ENCODE peak calls at places on chromosome 17, in six cellular contexts. N, Y, E, V, C and B are unnamed samples. For H3K4me1, the result is how much of the 10 kb centered on the place peaks cover.

GRCh38 chr17:49210158-49211029 is at the start of the genes ABI3 and GNGT2:
- DNase-seq in N (no peak), V (no peak), C (no peak), Y (no peak), E (peak), B (no peak)

GRCh38 chr17:50134206-50135110 is 4.5 kb upstream of the SAMD14 start:
- DNase-seq in V (no peak), C (no peak), Y (no peak), N (no peak), E (no peak), B (no peak)

GRCh38 chr17:2050871-2051387 is 4.0 kb upstream of the HIC1 start:
- DNase-seq in V (peak), Y (no peak), C (no peak), E (peak), N (no peak), B (no peak)

GRCh38 chr17:62723842-62724241 is 84.3 kb downstream of the MARCHF10 start:
- DNase-seq in Y (no peak), C (no peak), E (no peak), V (no peak), N (no peak), B (no peak)

GRCh38 chr17:77933777-77934398 is 24.6 kb upstream of the TNRC6C start:
- DNase-seq in C (no peak), Y (no peak), E (no peak), N (no peak), V (peak), B (no peak)

GRCh38 chr17:75077490-75078096 is 10.2 kb upstream of the SLC16A5 start:
- DNase-seq in Y (no peak), E (peak), N (no peak), V (peak), C (no peak), B (no peak)

GRCh38 chr17:280216-280615 is 72.4 kb downstream of the RPH3AL start:
- DNase-seq in E (peak), Y (no peak), N (no peak), C (no peak), V (no peak), B (no peak)

GRCh38 chr17:5526821-5527598 is 40.6 kb downstream of the MIS12 start:
- DNase-seq in V (peak), C (no peak), E (no peak), Y (no peak), N (peak), B (no peak)

GRCh38 chr17:58330997-58331814 is 2.6 kb upstream of the TSPOAP1 start:
- DNase-seq in N (no peak), V (no peak), E (no peak), C (no peak), Y (no peak), B (no peak)

GRCh38 chr17:1147664-1148063 is 32.1 kb downstream of the ABR start:
- DNase-seq in N (peak), E (no peak), V (no peak), C (no peak), Y (peak), B (no peak)

GRCh38 chr17:14731591-14731990 is 430.7 kb downstream of the HS3ST3B1 start:
- DNase-seq in Y (no peak), E (no peak), V (no peak), N (no peak), C (no peak), B (no peak)

GRCh38 chr17:64787255-64787920 is 125.3 kb upstream of the SMURF2 start:
- DNase-seq in C (peak), Y (no peak), E (no peak), N (no peak), V (peak), B (no peak)

GRCh38 chr17:63701477-63702222 is 1.7 kb upstream of the LIMD2 start:
- DNase-seq in E (no peak), C (no peak), Y (no peak), N (no peak), V (no peak), B (no peak)

GRCh38 chr17:55432358-55433028 is 10.9 kb upstream of the MMD start:
- DNase-seq in C (no peak), E (no peak), V (no peak), N (no peak), Y (no peak), B (no peak)

GRCh38 chr17:44390250-44390649 is 801 bp upstream of the ITGA2B start:
- DNase-seq in V (no peak), E (no peak), N (no peak), Y (no peak), C (no peak), B (no peak)

GRCh38 chr17:7177954-7178477 is 1.2 kb downstream of the ASGR1 start:
- DNase-seq in N (peak), C (no peak), V (peak), E (no peak), Y (no peak), B (no peak)

GRCh38 chr17:36814958-36815357 is 122.3 kb upstream of the LHX1 start:
- DNase-seq in V (no peak), Y (no peak), N (no peak), E (no peak), C (no peak), B (no peak)

GRCh38 chr17:83084621-83085056 is 5.2 kb downstream of the METRNL start:
- DNase-seq in C (no peak), Y (no peak), N (no peak), E (no peak), V (no peak), B (no peak)

GRCh38 chr17:40148527-40148926 is 8.2 kb downstream of the CASC3 start:
- DNase-seq in N (no peak), E (no peak), V (no peak), Y (no peak), C (no peak), B (no peak)

GRCh38 chr17:15910791-15911190 is 34.1 kb upstream of the ADORA2B start:
- DNase-seq in V (no peak), E (no peak), Y (no peak), N (no peak), C (no peak), B (no peak)

GRCh38 chr17:79960788-79961522 is 74.7 kb downstream of the TBC1D16 start:
- DNase-seq in Y (no peak), C (no peak), E (no peak), V (no peak), N (no peak), B (no peak)

GRCh38 chr17:2195729-2196128 is 107.9 kb downstream of the SMG6 start:
- DNase-seq in C (no peak), V (no peak), N (no peak), E (no peak), Y (no peak), B (no peak)

GRCh38 chr17:81741594-81742452 is 29.7 kb downstream of the SLC25A10 start:
- DNase-seq in Y (no peak), N (no peak), V (peak), C (no peak), E (no peak), B (no peak)

GRCh38 chr17:71975331-71975801 is 145.5 kb upstream of the SOX9 start:
- DNase-seq in V (peak), N (no peak), C (peak), Y (no peak), E (no peak), B (peak)

GRCh38 chr17:39628655-39629493 is 2.1 kb downstream of the PPP1R1B start:
- DNase-seq in Y (no peak), V (no peak), N (no peak), E (no peak), C (no peak), B (no peak)

GRCh38 chr17:57544381-57544780 is 200.7 kb downstream of the CCDC182 start:
- DNase-seq in C (no peak), V (no peak), N (no peak), E (no peak), Y (no peak), B (no peak)

GRCh38 chr17:17043668-17044226 is 1.5 kb downstream of the MPRIP start:
- DNase-seq in V (no peak), C (no peak), N (no peak), Y (no peak), E (no peak), B (no peak)
- TF ChIP-seq EP300 in V (no peak), C (no peak), N (no peak), Y (no peak), E (no peak), B (no peak)

DNA sequence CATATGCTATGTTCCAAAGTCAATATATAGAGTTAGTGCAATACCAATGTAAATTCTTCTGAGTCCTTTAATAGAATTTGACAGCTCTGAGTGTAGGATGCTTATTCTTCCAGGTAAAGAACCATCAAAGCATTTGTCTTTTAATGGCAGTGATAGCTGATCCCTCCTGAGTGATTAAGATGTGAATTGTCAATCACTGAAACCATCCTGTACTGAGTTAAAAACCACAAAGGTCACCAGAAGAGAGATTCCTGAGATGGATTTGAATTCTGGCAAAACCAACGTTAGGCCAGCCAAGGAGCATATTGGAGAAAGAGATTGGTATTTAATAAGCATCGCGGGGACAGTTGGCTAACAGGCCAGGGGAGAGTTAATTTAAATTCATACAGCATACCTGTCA is 49.0 kb upstream of the CCL1 start:
- DNase-seq in N (no peak), Y (no peak), V (no peak), C (no peak), E (no peak), B (no peak)
- H3K4me1 ChIP-seq in N (under half), Y (under half), V (under half), C (under half), E (under half), B (under half)

GRCh38 chr17:73304971-73305786 is 6.6 kb downstream of the CDC42EP4 start:
- DNase-seq in E (peak), C (peak), N (peak), V (peak), Y (no peak), B (no peak)
- TF ChIP-seq EP300 in E (peak), C (no peak), N (no peak), V (no peak), Y (no peak), B (peak)

GRCh38 chr17:21376585-21376834 is 353 bp downstream of the KCNJ12 start:
- DNase-seq in E (no peak), Y (no peak), N (no peak), V (no peak), C (no peak), B (no peak)

GRCh38 chr17:21378553-21378952 is 2.4 kb downstream of the KCNJ12 start:
- DNase-seq in E (no peak), Y (no peak), V (no peak), N (no peak), C (no peak), B (no peak)

GRCh38 chr17:21376835-21377690 is 906 bp downstream of the KCNJ12 start:
- DNase-seq in N (peak), Y (no peak), V (no peak), E (no peak), C (no peak), B (no peak)

GRCh38 chr17:21379080-21379711 is 3.0 kb downstream of the KCNJ12 start:
- DNase-seq in V (no peak), N (no peak), C (no peak), E (no peak), Y (no peak), B (no peak)

DNA sequence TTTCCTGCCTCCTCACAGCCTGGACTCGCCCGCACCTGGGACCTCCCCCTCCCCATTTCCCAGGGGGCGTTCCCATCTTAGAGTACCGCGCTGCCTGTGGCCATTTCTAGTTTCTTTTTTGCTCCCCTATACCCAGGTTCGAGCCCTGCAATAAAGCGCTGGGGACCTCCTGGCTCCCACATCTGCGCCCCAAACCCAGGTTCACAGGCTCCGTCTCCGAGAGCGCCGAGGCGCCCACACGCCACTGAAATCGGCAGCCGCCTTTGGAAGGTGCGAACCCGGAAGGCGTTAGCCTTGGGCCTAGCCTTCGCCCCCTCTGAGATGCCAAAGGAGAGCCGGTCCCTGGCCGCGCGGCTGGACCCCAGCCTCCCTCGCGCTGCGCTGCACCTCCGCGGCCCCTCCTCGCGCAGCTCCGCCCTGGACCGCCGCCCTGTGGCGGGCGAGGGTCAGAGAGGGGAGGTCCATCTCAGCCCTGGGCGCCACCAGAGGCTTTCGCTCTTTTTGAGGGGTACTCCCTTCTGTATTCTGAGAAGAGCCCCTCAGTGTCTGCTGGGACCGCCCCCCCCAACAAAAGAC is 1.8 kb downstream of the KCNJ12 start:
- DNase-seq in C (no peak), E (no peak), V (no peak), Y (no peak), N (no peak), B (no peak)
- H3K4me1 ChIP-seq in C (under half), E (under half), V (under half), Y (under half), N (under half), B (under half)

DNA sequence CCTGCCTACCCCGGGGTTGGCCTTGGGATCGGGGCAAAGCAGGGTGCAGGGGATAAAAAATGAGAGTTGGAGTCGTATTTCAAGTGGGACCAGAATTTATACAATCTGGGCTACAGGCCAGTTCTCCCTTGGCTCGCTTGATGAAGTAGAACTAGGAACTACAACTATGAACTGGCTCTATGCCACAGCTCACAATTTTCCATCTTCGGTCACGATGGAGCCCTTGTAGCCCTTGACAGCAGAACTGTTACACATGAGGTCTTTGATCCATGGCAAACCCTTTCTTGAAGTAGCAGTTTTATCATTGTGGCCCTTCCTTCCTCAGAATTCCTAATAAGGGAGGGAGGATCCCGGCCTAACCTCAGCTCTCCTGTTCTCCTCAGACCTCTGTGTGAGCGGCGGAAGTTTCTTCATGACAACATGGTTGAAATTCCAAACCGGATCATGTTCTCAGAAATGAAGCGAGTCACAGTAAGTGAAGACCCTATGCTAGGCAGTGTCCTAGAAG is 17.1 kb downstream of the LIG3 start:
- DNase-seq in N (no peak), C (no peak), V (peak), E (peak), Y (no peak), B (peak)
- TF ChIP-seq EP300 in N (no peak), C (no peak), V (no peak), E (no peak), Y (no peak), B (no peak)

GRCh38 chr17:47200325-47200663 is 8.9 kb upstream of the MYL4 start:
- DNase-seq in E (no peak), Y (no peak), V (no peak), N (no peak), C (no peak), B (no peak)
- H3K4me1 ChIP-seq in E (under half), Y (under half), V (under half), N (under half), C (under half), B (under half)